ENCODE peak calls at places on chromosome 4, in ten cellular contexts. I is spleen, C is adrenal gland, P is endothelial cell of umbilical vein, W is Peyer's patch, V is esophagus squamous epithelium, A is breast epithelium, X is stomach, G is HepG2, N is uterus. K is an unnamed sample. For H3K36me3, the result is how much of the 10 kb centered on the place peaks cover.

GRCh38 chr4:8540586-8540985 is 39.6 kb upstream of the GPR78 start:
- DNase-seq in A (no peak), C (no peak), P (no peak), X (no peak), I (peak), N (no peak), G (no peak), V (no peak), W (no peak), K (peak)

GRCh38 chr4:729336-730315 is 24.0 kb downstream of the PCGF3 start:
- DNase-seq in N (no peak), C (no peak), I (no peak), W (no peak), X (no peak), A (no peak), P (no peak), V (no peak), G (no peak), K (no peak)

GRCh38 chr4:8439914-8440490 is 521 bp downstream of the ACOX3 start:
- DNase-seq in X (no peak), P (no peak), N (no peak), W (no peak), G (peak), C (peak), I (no peak), V (no peak), A (peak), K (no peak)

GRCh38 chr4:184097240-184097619 is 120.4 kb downstream of the ENPP6 start:
- DNase-seq in X (peak), C (peak), W (peak), A (peak), G (no peak), P (no peak), N (peak), I (peak), V (no peak), K (peak)

GRCh38 chr4:26320453-26321325 is at the start of gene RBPJ:
- DNase-seq in X (peak), V (peak), P (peak), W (peak), A (peak), C (peak), G (peak), I (peak), N (peak), K (peak)

GRCh38 chr4:13178621-13179020 is 305.5 kb downstream of the RAB28 start:
- DNase-seq in W (no peak), X (no peak), P (no peak), V (no peak), G (no peak), A (no peak), I (no peak), N (no peak), C (no peak), K (no peak)

GRCh38 chr4:107913283-107913899 is 18.0 kb upstream of the CYP2U1 start:
- DNase-seq in V (no peak), G (peak), I (no peak), N (peak), P (peak), X (no peak), W (peak), C (peak), A (peak), K (no peak)

GRCh38 chr4:1035510-1035909 is 24.1 kb downstream of the FGFRL1 start:
- DNase-seq in G (peak), X (peak), N (no peak), A (peak), P (peak), V (no peak), C (no peak), W (no peak), I (no peak), K (no peak)

GRCh38 chr4:20354120-20354519 is 102.4 kb downstream of the SLIT2 start:
- DNase-seq in W (no peak), V (no peak), C (no peak), A (no peak), X (no peak), N (no peak), G (no peak), P (no peak), I (no peak), K (no peak)

GRCh38 chr4:118684873-118685811 is at the start of gene METTL14:
- DNase-seq in W (peak), I (peak), X (peak), P (peak), V (peak), N (peak), A (peak), G (peak), C (peak), K (peak)

GRCh38 chr4:158801066-158801465 is 32.2 kb downstream of the FNIP2 start:
- DNase-seq in I (no peak), P (no peak), W (peak), N (no peak), V (no peak), C (no peak), G (no peak), X (no peak), A (no peak), K (no peak)

GRCh38 chr4:84971319-84971932 is 4.9 kb upstream of the WDFY3 start:
- DNase-seq in C (no peak), N (no peak), V (no peak), X (no peak), P (peak), A (no peak), I (no peak), G (peak), W (no peak), K (no peak)

GRCh38 chr4:1050486-1051213 is 39.2 kb downstream of the FGFRL1 start:
- DNase-seq in N (no peak), P (peak), G (no peak), V (no peak), I (peak), C (no peak), A (no peak), X (peak), W (peak), K (peak)

GRCh38 chr4:11596989-11597388 is 168.3 kb upstream of the HS3ST1 start:
- DNase-seq in C (no peak), N (no peak), X (no peak), W (no peak), G (no peak), V (no peak), I (no peak), A (no peak), P (no peak), K (no peak)

GRCh38 chr4:188960411-188961093 is 821.3 kb downstream of the TRIML1 start:
- DNase-seq in V (no peak), N (no peak), I (no peak), X (no peak), C (peak), A (no peak), G (no peak), P (no peak), W (no peak), K (no peak)

GRCh38 chr4:153393397-153393796 is 48.9 kb downstream of the MND1 start:
- DNase-seq in I (no peak), C (peak), W (no peak), G (no peak), V (no peak), X (no peak), P (no peak), N (peak), A (no peak), K (peak)

GRCh38 chr4:7759221-7759620 is 180.4 kb downstream of the AFAP1 start:
- DNase-seq in C (no peak), P (no peak), V (no peak), I (peak), X (no peak), A (no peak), W (no peak), G (no peak), N (no peak), K (no peak)

GRCh38 chr4:116016201-116016600 is 902.8 kb upstream of the NDST4 start:
- DNase-seq in W (no peak), A (peak), N (no peak), X (peak), P (no peak), I (no peak), V (no peak), C (peak), G (no peak), K (peak)

GRCh38 chr4:7341486-7342222 is 93.1 kb downstream of the PSAPL1 start:
- DNase-seq in I (peak), G (no peak), W (no peak), V (no peak), A (no peak), P (no peak), N (no peak), C (no peak), X (no peak), K (no peak)

GRCh38 chr4:81211956-81212355 is 3.1 kb downstream of the PRKG2 start:
- DNase-seq in G (no peak), I (no peak), P (no peak), V (no peak), A (no peak), X (no peak), C (no peak), W (no peak), N (no peak), K (no peak)

GRCh38 chr4:80186666-80187065 is 10.6 kb upstream of the PRDM8 start:
- DNase-seq in N (no peak), V (no peak), W (no peak), C (no peak), I (no peak), X (no peak), G (no peak), A (no peak), P (no peak), K (no peak)

GRCh38 chr4:40656221-40656863 is 26.7 kb upstream of the RBM47 start:
- DNase-seq in X (no peak), P (no peak), W (no peak), C (no peak), A (no peak), I (no peak), G (no peak), V (no peak), N (no peak), K (no peak)

GRCh38 chr4:181646864-181647263 is 596.3 kb upstream of the TENM3 start:
- DNase-seq in V (no peak), X (no peak), W (no peak), C (no peak), N (no peak), G (no peak), I (no peak), P (no peak), A (no peak), K (no peak)

GRCh38 chr4:69858683-69859082 is 1.3 kb downstream of the SULT1E1 start:
- DNase-seq in V (no peak), P (peak), G (no peak), N (no peak), W (peak), A (no peak), C (no peak), X (no peak), I (no peak), K (no peak)

GRCh38 chr4:1105067-1105466 is 8.3 kb downstream of the RNF212 start:
- DNase-seq in A (no peak), V (no peak), G (no peak), I (no peak), W (no peak), P (no peak), N (no peak), X (no peak), C (no peak), K (no peak)

GRCh38 chr4:111649308-111649707 is 495.9 kb upstream of the FAM241A start:
- DNase-seq in G (no peak), A (no peak), I (no peak), C (no peak), N (no peak), P (no peak), X (no peak), V (no peak), W (no peak), K (no peak)

GRCh38 chr4:164012396-164013027 is 518.0 kb downstream of the TMA16 start:
- DNase-seq in I (no peak), X (peak), W (no peak), G (peak), V (no peak), N (no peak), P (no peak), A (no peak), C (no peak), K (no peak)

GRCh38 chr4:7697821-7698220 is 241.8 kb downstream of the AFAP1 start:
- DNase-seq in G (no peak), W (no peak), A (no peak), N (no peak), V (no peak), C (no peak), I (no peak), X (no peak), P (no peak), K (no peak)

DNA sequence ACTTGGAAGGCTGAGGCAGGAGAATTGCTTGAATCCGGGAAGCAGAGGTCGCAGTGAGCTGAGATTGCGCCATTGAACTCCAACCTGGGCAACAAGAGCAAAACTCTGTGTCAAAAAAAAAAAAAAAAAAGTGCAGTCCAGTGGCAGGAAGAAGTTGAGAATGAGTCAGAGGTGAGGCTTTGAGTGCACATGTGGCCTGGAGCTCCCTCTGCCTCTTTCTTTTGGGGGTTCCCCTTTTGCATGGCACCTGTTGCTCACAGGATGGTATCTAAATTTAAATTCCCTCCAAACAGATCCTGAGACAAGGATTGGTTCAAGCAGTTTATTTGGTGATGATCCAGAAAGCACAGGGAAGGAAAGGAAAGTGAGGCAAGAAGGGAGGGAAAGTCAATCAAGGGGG is 151.4 kb upstream of the STX18 start:
- DNase-seq in W (no peak), V (no peak), N (no peak), C (peak), X (no peak), I (no peak), A (no peak), G (peak), P (no peak), K (no peak)
- TF ChIP-seq CTCF in W (no peak), V (no peak), N (no peak), C (no peak), X (no peak), I (no peak), A (no peak), G (peak), P (no peak), K (no peak)

GRCh38 chr4:186203391-186203802 is 12.0 kb downstream of the CYP4V2 start:
- DNase-seq in I (no peak), N (no peak), G (no peak), P (peak), X (no peak), W (no peak), V (no peak), A (no peak), C (peak), K (no peak)

GRCh38 chr4:186201535-186202230 is 10.3 kb downstream of the CYP4V2 start:
- DNase-seq in N (no peak), A (no peak), C (peak), X (peak), I (peak), P (no peak), W (peak), G (peak), V (no peak), K (no peak)

GRCh38 chr4:186200436-186201409 is 9.4 kb downstream of the CYP4V2 start:
- DNase-seq in V (no peak), C (no peak), A (no peak), I (no peak), X (no peak), W (no peak), N (no peak), P (no peak), G (no peak), K (no peak)

GRCh38 chr4:186204103-186204559 is 12.8 kb downstream of the CYP4V2 start:
- DNase-seq in V (no peak), C (peak), W (peak), N (no peak), G (no peak), P (peak), A (no peak), I (no peak), X (peak), K (peak)

DNA sequence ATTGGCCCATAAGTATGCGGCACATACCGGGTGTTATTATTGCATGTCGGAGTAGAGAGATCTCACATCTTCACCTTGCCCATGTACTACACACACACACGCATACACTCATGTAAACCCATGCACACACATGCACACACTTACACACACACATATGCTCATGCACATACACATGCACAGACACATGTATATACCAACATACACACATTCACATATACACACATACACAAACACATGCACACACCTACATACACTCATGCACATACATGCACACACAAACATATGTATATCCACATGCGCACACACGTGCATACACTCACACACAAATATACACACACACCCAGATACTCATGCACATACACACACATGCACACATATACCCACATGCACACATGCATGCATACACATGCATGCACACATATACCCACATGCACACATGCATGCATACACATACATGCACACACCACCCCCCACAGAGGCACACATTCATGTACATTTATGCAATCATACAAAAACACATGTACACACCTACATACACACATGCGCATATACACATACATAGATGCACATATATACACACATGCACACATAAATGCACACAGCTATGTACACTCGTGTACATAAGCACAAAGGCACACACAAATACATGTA is 11.2 kb downstream of the CYP4V2 start:
- DNase-seq in P (no peak), I (no peak), C (no peak), N (no peak), W (no peak), X (no peak), G (no peak), A (no peak), V (no peak), K (no peak)
- TF ChIP-seq POLR2A in P (no peak), I (no peak), C (no peak), N (no peak), W (no peak), X (no peak), G (no peak), A (no peak), V (no peak), K (no peak)

GRCh38 chr4:54539500-54540029 is 118.2 kb upstream of the KIT start:
- DNase-seq in V (no peak), X (peak), N (peak), A (no peak), W (peak), I (peak), P (peak), C (peak), G (peak), K (no peak)
- H3K36me3 ChIP-seq in V (under half), X (under half), N (under half), A (under half), W (under half), I (under half), P (under half), C (under half), G (under half), K (under half)

GRCh38 chr4:151048913-151049312 is 33.8 kb upstream of the LRBA start:
- DNase-seq in V (no peak), I (no peak), G (no peak), P (no peak), N (no peak), W (no peak), X (no peak), A (no peak), C (no peak), K (no peak)

GRCh38 chr4:151049430-151049884 is 34.4 kb upstream of the LRBA start:
- DNase-seq in P (no peak), A (no peak), I (no peak), N (no peak), V (no peak), G (no peak), X (no peak), C (no peak), W (no peak), K (no peak)

GRCh38 chr4:151046609-151047008 is 31.5 kb upstream of the LRBA start:
- DNase-seq in X (no peak), N (no peak), V (no peak), W (no peak), G (no peak), A (no peak), C (no peak), I (no peak), P (no peak), K (no peak)

GRCh38 chr4:151043803-151044535 is 28.9 kb upstream of the LRBA start:
- DNase-seq in W (no peak), C (no peak), V (no peak), X (no peak), G (peak), I (no peak), N (no peak), A (no peak), P (no peak), K (no peak)

GRCh38 chr4:151045907-151046306 is 30.8 kb upstream of the LRBA start:
- DNase-seq in X (no peak), I (no peak), P (peak), N (no peak), G (peak), W (no peak), C (no peak), V (no peak), A (no peak), K (no peak)
- TF ChIP-seq CTCF in X (no peak), I (no peak), P (peak), N (no peak), G (peak), W (no peak), C (no peak), V (no peak), A (peak), K (no peak)

GRCh38 chr4:55346851-55347255 is 811 bp downstream of the SRD5A3 start:
- DNase-seq in W (no peak), A (no peak), N (no peak), X (no peak), P (no peak), G (no peak), V (no peak), I (peak), C (no peak), K (no peak)

GRCh38 chr4:55345054-55345453 is 988 bp upstream of the SRD5A3 start:
- DNase-seq in N (no peak), X (no peak), I (no peak), V (no peak), P (no peak), W (no peak), A (no peak), C (no peak), G (peak), K (no peak)

GRCh38 chr4:55348436-55348835 is 2.4 kb downstream of the SRD5A3 start:
- DNase-seq in C (no peak), A (no peak), N (no peak), W (no peak), P (no peak), V (no peak), I (no peak), X (no peak), G (no peak), K (no peak)

GRCh38 chr4:55347610-55348228 is 1.7 kb downstream of the SRD5A3 start:
- DNase-seq in N (no peak), P (no peak), W (no peak), X (no peak), A (no peak), G (no peak), V (no peak), I (no peak), C (no peak), K (no peak)

DNA sequence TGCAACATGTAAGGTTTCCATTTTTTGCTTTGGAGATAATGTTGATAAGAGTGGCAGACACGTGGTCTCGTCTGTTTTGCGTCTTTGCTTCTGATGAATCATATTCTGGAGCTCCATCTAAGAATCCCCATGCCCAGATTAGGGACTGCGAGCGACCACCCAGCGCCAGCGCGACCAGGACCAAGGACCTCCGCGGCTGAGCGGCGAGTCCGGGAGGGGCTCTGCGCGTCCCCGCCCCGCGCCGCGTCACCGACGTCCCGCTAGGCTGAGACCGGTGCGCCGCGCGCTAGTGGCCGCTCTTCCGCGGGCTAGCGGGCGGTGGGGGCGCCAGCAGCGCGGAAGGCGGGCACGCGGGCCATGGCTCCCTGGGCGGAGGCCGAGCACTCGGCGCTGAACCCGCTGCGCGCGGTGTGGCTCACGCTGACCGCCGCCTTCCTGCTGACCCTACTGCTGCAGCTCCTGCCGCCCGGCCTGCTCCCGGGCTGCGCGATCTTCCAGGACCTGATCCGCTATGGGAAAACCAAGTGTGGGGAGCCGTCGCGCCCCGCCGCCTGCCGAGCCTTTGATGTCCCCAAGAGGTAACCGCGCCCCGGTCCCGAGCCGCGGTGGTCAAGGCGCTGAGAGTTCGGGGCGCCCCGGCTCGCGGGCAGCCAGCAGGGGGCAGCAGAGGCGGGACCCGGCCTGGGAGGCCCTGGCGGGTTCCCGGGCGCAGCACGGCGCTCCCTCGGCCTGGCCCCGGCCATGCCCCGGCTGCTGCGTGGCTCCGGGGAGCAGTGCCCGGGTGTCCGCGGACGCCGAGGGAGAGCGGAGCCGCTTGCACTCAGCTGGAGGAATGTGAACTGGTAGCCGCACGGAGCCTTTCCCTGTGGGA is at the start of gene SRD5A3:
- DNase-seq in W (peak), N (peak), C (peak), P (peak), G (peak), I (peak), A (peak), X (peak), V (peak), K (peak)
- TF ChIP-seq POLR2A in W (peak), N (peak), C (peak), P (peak), G (peak), I (no peak), A (no peak), X (no peak), V (peak), K (no peak)

K was measured in sigmoid colon.